ENCODE peak calls at places on chromosomes 16 and 17, in four cellular contexts. O is A549, D is GM12878, N is Panc1. A is an unnamed sample.

GRCh38 chr17:43438626-43439529 is 40.1 kb downstream of the ARL4D start:
- DNase-seq in O (no peak), N (no peak), D (no peak), A (peak; percentile 34)

GRCh38 chr17:83080641-83081560 is 1.5 kb downstream of the METRNL start:
- DNase-seq in D (no peak), N (no peak), O (no peak), A (peak; percentile 38)

GRCh38 chr17:8146381-8147140 is 5.6 kb downstream of the PER1 start:
- DNase-seq in O (no peak), D (no peak), N (no peak), A (no peak)

GRCh38 chr16:79867425-79867997 is 267.0 kb upstream of the MAF start:
- DNase-seq in O (no peak), D (no peak), N (no peak), A (no peak)

GRCh38 chr16:1545044-1545736 is 11.7 kb downstream of the TMEM204 start:
- DNase-seq in D (no peak), N (no peak), O (no peak), A (no peak)

GRCh38 chr16:49596699-49597291 is 223.2 kb downstream of the C16orf78 start:
- DNase-seq in D (no peak), O (no peak), N (no peak), A (no peak)

GRCh38 chr17:30429155-30429554 is 48.1 kb upstream of the GOSR1 start:
- DNase-seq in N (no peak), D (no peak), O (no peak), A (no peak)

GRCh38 chr16:5018791-5019190 is 14.9 kb downstream of the NAGPA start:
- DNase-seq in N (no peak), D (no peak), O (no peak), A (no peak)

GRCh38 chr17:8997994-8998628 is 23.2 kb upstream of the NTN1 start:
- DNase-seq in D (peak; percentile 40), O (peak; percentile 89), N (peak; percentile 51), A (peak; percentile 83)

GRCh38 chr17:77546772-77547201 is 406.0 kb downstream of the SEC14L1 start:
- DNase-seq in N (no peak), O (no peak), D (no peak), A (peak; percentile 79)
- TF ChIP-seq CTCF in N (no peak), O (no peak), D (no peak), A (no peak)

GRCh38 chr16:74309789-74310781 is 13.5 kb downstream of the PSMD7 start:
- DNase-seq in D (no peak), O (peak; percentile 57), N (peak; percentile 32), A (peak; percentile 76)
- TF ChIP-seq REST in D (no peak), O (peak; percentile 54), N (peak; percentile 22), A (no peak)

GRCh38 chr16:19213885-19214284 is 45.8 kb downstream of the SYT17 start:
- DNase-seq in D (no peak), O (no peak), N (no peak), A (no peak)
- TF ChIP-seq CTCF in D (peak; percentile 3), O (no peak), N (no peak), A (peak; percentile 24)

DNA sequence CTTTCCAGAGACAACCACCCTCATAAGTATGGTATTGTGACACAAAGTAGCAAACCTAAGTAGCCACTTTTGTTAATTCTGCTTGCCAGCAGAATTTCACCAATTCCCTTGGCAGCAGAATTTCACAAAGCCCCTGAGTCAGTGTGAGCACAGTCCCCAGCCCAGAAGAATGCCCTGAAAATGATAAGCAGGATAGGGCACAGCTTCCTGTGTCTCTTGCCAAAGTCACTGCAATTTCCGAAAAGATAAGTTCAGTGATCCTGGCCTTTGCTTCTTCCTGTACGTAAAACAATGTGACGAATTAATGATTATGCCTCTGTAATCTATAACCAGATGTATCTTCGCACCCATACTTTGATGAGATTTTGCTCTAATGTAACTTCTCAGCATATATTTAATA is 16.0 kb upstream of the WIPF2 start:
- DNase-seq in O (no peak), N (no peak), D (no peak), A (no peak)
- TF ChIP-seq REST in O (no peak), N (no peak), D (no peak), A (no peak)